ENCODE peak calls at places on chromosome 14, in nine cellular contexts. D is cardiac muscle cell, O is heart right ventricle, N is ovary, W is HCT116, H is upper lobe of left lung, X is Peyer's patch, Z is GM23338, P is PC-3. M is an unnamed sample.

GRCh38 chr14:76777721-76778120 is 16.5 kb downstream of the VASH1 start:
- DNase-seq in D (no peak), O (no peak), N (no peak), W (no peak), H (no peak), X (no peak), Z (no peak), P (no peak), M (no peak)

GRCh38 chr14:57413849-57414248 is 23.5 kb downstream of the NAA30 start:
- DNase-seq in D (no peak), O (no peak), N (no peak), W (no peak), H (no peak), X (no peak), Z (no peak), P (no peak), M (no peak)

GRCh38 chr14:100654814-100655795 is 67.9 kb upstream of the BEGAIN start:
- DNase-seq in D (no peak), O (peak; percentile 40), N (no peak), W (no peak), H (no peak), X (peak; percentile 76), Z (peak; percentile 66), P (peak; percentile 56), M (peak; percentile 44)

GRCh38 chr14:47365248-47365647 is 310.2 kb downstream of the MDGA2 start:
- DNase-seq in D (no peak), O (no peak), N (no peak), W (no peak), H (no peak), X (no peak), Z (no peak), P (no peak), M (no peak)

GRCh38 chr14:81990312-81990761 is 456.7 kb upstream of the SEL1L start:
- DNase-seq in D (peak; percentile 66), O (no peak), N (no peak), W (peak; percentile 18), H (no peak), X (no peak), Z (peak; percentile 72), P (peak; percentile 66), M (peak; percentile 24)

GRCh38 chr14:92443167-92443566 is 70.4 kb upstream of the RIN3 start:
- DNase-seq in D (no peak), O (no peak), N (no peak), W (no peak), H (no peak), X (no peak), Z (no peak), P (no peak), M (no peak)

GRCh38 chr14:102370305-102370809 is 7.6 kb downstream of the TECPR2 start:
- DNase-seq in D (peak; percentile 31), O (no peak), N (no peak), W (no peak), H (peak; percentile 60), X (no peak), Z (no peak), P (no peak), M (no peak)

GRCh38 chr14:91354979-91355685 is 62.5 kb downstream of the CCDC88C start:
- DNase-seq in D (no peak), O (no peak), N (no peak), W (no peak), H (no peak), X (peak; percentile 56), Z (peak; percentile 82), P (no peak), M (no peak)

GRCh38 chr14:78683206-78683605 is 513.0 kb downstream of the NRXN3 start:
- DNase-seq in D (no peak), O (no peak), N (no peak), W (no peak), H (no peak), X (no peak), Z (no peak), P (no peak), M (no peak)

GRCh38 chr14:90830931-90831701 is 14.9 kb upstream of the TTC7B start:
- DNase-seq in D (no peak), O (no peak), N (no peak), W (no peak), H (no peak), X (no peak), Z (no peak), P (no peak), M (peak; percentile 46)

GRCh38 chr14:99393059-99393655 is 87.5 kb downstream of the SETD3 start:
- DNase-seq in D (peak; percentile 52), O (peak; percentile 24), N (no peak), W (peak; percentile 15), H (peak; percentile 51), X (peak; percentile 66), Z (peak; percentile 81), P (peak; percentile 64), M (peak; percentile 51)

GRCh38 chr14:100813291-100813690 is 12.6 kb upstream of the MEG3 start:
- DNase-seq in D (no peak), O (no peak), N (no peak), W (no peak), H (no peak), X (no peak), Z (no peak), P (no peak), M (no peak)

GRCh38 chr14:99436247-99437180 is 44.1 kb downstream of the SETD3 start:
- DNase-seq in D (no peak), O (no peak), N (no peak), W (no peak), H (peak; percentile 50), X (no peak), Z (no peak), P (no peak), M (no peak)

GRCh38 chr14:101020971-101021370 is 117.4 kb upstream of the RTL1 start:
- DNase-seq in D (no peak), O (no peak), N (peak; percentile 4), W (no peak), H (peak; percentile 10), X (no peak), Z (no peak), P (no peak), M (no peak)

DNA sequence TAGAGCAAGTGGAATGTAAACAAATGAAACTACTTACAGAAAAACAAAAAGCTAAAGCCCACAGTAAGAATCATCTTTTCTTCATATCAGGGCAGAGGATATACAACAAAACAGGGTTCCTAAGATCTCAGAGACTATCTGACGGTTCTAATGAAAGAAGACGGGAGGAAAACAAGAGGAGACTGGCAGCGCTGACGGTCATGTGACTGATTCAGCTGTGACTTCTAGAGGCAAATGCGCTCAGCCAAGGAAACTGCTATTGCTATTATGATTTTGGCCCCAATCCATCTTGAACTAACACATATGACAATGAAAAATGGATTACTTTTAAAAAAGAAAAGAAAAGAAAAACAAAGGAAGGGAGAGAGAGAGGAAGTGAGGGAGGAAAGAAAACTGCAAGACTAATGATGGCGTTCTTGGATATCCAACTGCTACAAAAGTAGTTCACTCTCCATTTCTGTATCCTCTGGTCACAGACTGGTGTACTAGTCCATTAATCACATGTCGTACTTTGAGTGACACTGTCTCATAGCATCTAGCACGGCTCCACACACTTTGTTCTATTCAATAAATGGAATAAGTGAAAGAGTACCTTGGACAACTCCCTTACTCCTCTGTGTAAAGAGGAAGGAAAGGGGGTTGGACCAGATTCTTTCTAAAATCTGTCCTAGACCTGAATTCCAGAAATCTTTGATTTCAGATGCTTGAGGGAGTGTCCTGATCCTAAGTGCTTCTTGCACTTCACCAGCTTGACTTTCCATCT is 119.3 kb downstream of the DAD1 start:
- DNase-seq in D (no peak), O (no peak), N (no peak), W (no peak), H (no peak), X (no peak), Z (no peak), P (no peak), M (no peak)
- H3K4me3 ChIP-seq in D (no peak overlapping the region), O (no peak overlapping the region), N (no peak overlapping the region), W (no peak overlapping the region), H (no peak overlapping the region), X (no peak overlapping the region), Z (no peak overlapping the region), P (no peak overlapping the region), M (no peak overlapping the region)

DNA sequence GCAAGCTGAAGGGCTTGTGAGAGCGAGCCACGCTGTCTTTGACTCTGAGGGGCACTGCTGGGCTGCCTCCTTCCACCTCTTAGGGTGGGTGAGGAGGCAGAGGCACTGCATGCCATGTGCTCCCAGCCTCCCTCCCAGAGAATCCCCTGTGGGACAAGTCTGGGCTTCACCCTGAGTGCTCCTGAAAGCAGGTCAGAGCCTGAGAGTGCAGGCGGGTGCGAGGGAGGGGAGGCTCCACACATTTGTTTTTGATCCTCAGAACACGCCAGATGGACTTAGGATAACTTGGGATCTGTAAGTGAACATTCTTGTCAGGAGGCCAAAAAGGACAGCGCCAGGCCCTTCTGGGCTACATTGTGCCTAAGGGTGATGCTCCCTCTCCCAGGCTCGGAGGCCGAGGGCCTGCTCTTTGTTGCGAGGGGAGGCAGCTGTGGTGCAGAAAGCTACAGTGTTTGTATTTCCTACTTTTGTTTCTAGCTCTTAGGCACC is 155.4 kb downstream of the TMX1 start:
- DNase-seq in D (peak; percentile 84), O (peak; percentile 44), N (peak; percentile 50), W (no peak), H (no peak), X (peak; percentile 45), Z (peak; percentile 26), P (peak; percentile 71), M (no peak)
- TF ChIP-seq CTCF in D (no peak), O (no peak), N (no peak), W (no peak), H (no peak), X (no peak), Z (peak; percentile 18), P (no peak), M (no peak)

GRCh38 chr14:88322505-88323085 is 474 bp downstream of the KCNK10 start:
- DNase-seq in D (no peak), O (no peak), N (no peak), W (no peak), H (no peak), X (no peak), Z (peak; percentile 4), P (no peak), M (no peak)
- H3K27me3 ChIP-seq in D (peaks cover 100% of the 10 kb centered on the region), O (peaks cover 95% of the 10 kb centered on the region), N (no peaks in the 10 kb centered on the region), W (peaks cover 12% of the 10 kb centered on the region), H (peaks cover 3% of the 10 kb centered on the region), X (peaks cover 11% of the 10 kb centered on the region), Z (peaks cover 91% of the 10 kb centered on the region), P (peaks cover 94% of the 10 kb centered on the region), M (peaks cover 10% of the 10 kb centered on the region)

GRCh38 chr14:105475916-105476845 is 1.6 kb downstream of the CRIP2 start:
- DNase-seq in D (peak; percentile 72), O (peak; percentile 84), N (peak; percentile 37), W (no peak), H (peak; percentile 60), X (no peak), Z (peak; percentile 55), P (peak; percentile 48), M (peak; percentile 83)
- H3K4me3 ChIP-seq in D (peak overlapping the region; percentile 95), O (peak overlapping the region; percentile 99), N (peak overlapping the region; percentile 45), W (no peak overlapping the region), H (peak overlapping the region; percentile 89), X (peak overlapping the region; percentile 41), Z (peak overlapping the region; percentile 70), P (peak overlapping the region; percentile 82), M (peak overlapping the region; percentile 65)

M was measured in pancreas.